ENCODE peak calls at places on chromosomes 1 and 21, in ten cellular contexts. M, U, R, W, B, X, J, P, N and G are unnamed samples.

GRCh38 chr1:210378721-210379120 is 50.0 kb downstream of the HHAT start:
- DNase-seq in M (no peak), R (no peak), N (no peak), W (no peak), P (no peak), U (no peak), B (no peak), J (no peak), X (no peak), G (no peak)

GRCh38 chr1:67687649-67688048 is 2.6 kb downstream of the GADD45A start:
- DNase-seq in P (no peak), B (peak; percentile 50), U (no peak), N (no peak), W (no peak), J (no peak), M (no peak), R (peak; percentile 65), X (peak; percentile 74), G (peak; percentile 92)

GRCh38 chr1:72366473-72366872 is 84.1 kb upstream of the NEGR1 start:
- DNase-seq in P (peak; percentile 5), J (peak; percentile 28), U (no peak), W (no peak), X (peak; percentile 57), R (no peak), M (no peak), N (no peak), B (peak; percentile 78), G (peak; percentile 62)

GRCh38 chr1:229432905-229433304 is 989 bp downstream of the ACTA1 start:
- DNase-seq in W (no peak), N (no peak), B (no peak), P (no peak), U (no peak), R (no peak), J (no peak), X (no peak), M (no peak), G (no peak)

GRCh38 chr1:2543543-2544092 is 12.6 kb upstream of the TNFRSF14 start:
- DNase-seq in J (no peak), B (no peak), U (peak; percentile 85), R (peak; percentile 62), M (peak; percentile 37), X (peak; percentile 34), W (peak; percentile 47), N (peak; percentile 75), P (no peak), G (no peak)

GRCh38 chr1:25198731-25199231 is 33.5 kb downstream of the SYF2 start:
- DNase-seq in J (no peak), U (no peak), M (no peak), B (no peak), R (peak; percentile 23), P (no peak), N (no peak), X (peak; percentile 10), W (peak; percentile 72), G (peak; percentile 30)

GRCh38 chr1:201732351-201732750 is 96.6 kb upstream of the IPO9 start:
- DNase-seq in W (no peak), M (no peak), R (no peak), X (no peak), B (peak; percentile 77), N (no peak), P (no peak), U (no peak), J (no peak), G (peak; percentile 39)

GRCh38 chr1:242017580-242018233 is 18.8 kb upstream of the MAP1LC3C start:
- DNase-seq in U (no peak), W (peak; percentile 39), B (peak; percentile 50), X (peak; percentile 73), M (peak; percentile 61), J (no peak), P (peak; percentile 65), R (peak; percentile 81), N (peak; percentile 75), G (peak; percentile 57)

GRCh38 chr1:36350659-36351171 is 27.3 kb upstream of the EVA1B start:
- DNase-seq in M (peak; percentile 35), U (no peak), X (no peak), B (peak; percentile 93), R (no peak), P (no peak), N (peak; percentile 78), J (no peak), W (no peak), G (peak; percentile 93)

GRCh38 chr1:109275706-109276345 is 7.1 kb downstream of the PSRC1 start:
- DNase-seq in X (no peak), N (no peak), M (no peak), U (peak; percentile 18), W (no peak), P (no peak), J (no peak), R (peak; percentile 66), B (peak; percentile 80), G (peak; percentile 50)

GRCh38 chr1:13965770-13966398 is 265.9 kb downstream of the PRDM2 start:
- DNase-seq in U (no peak), B (peak; percentile 25), N (no peak), J (peak; percentile 24), W (peak; percentile 33), R (peak; percentile 58), P (peak; percentile 51), M (no peak), X (peak; percentile 36), G (peak; percentile 73)

GRCh38 chr1:223714849-223715709 is 2.7 kb downstream of the CAPN2 start:
- DNase-seq in X (peak; percentile 77), W (no peak), N (peak; percentile 55), P (no peak), M (no peak), U (no peak), R (peak; percentile 85), B (peak; percentile 99), J (peak; percentile 89), G (peak; percentile 92)

GRCh38 chr1:241600496-241600901 is 39.7 kb downstream of the CHML start:
- DNase-seq in J (no peak), R (no peak), N (no peak), P (no peak), W (no peak), U (no peak), X (peak; percentile 26), B (no peak), M (peak; percentile 11), G (peak; percentile 87)

GRCh38 chr1:223007250-223007649 is 135.8 kb downstream of the TLR5 start:
- DNase-seq in N (no peak), X (no peak), B (no peak), P (no peak), U (no peak), M (no peak), R (no peak), W (no peak), J (peak; percentile 13), G (peak; percentile 75)

GRCh38 chr21:28828981-28829380 is 163.7 kb downstream of the LTN1 start:
- DNase-seq in R (no peak), M (no peak), B (no peak), U (no peak), W (no peak), P (no peak), N (no peak), X (no peak), J (no peak), G (no peak)

GRCh38 chr1:47437518-47438320 is at the start of gene FOXD2:
- DNase-seq in B (peak; percentile 87), M (peak; percentile 96), J (no peak), R (peak; percentile 95), P (peak; percentile 84), U (peak; percentile 94), W (peak; percentile 87), N (peak; percentile 97), X (peak; percentile 94), G (peak; percentile 88)

GRCh38 chr21:45033791-45034555 is 40.4 kb upstream of the ADARB1 start:
- DNase-seq in W (no peak), X (no peak), R (no peak), J (no peak), U (no peak), N (no peak), B (no peak), P (peak; percentile 60), M (no peak), G (no peak)

GRCh38 chr1:92822907-92823306 is 8.9 kb upstream of the RPL5 start:
- DNase-seq in B (peak; percentile 48), N (no peak), M (no peak), X (no peak), R (peak; percentile 30), P (no peak), U (no peak), J (peak; percentile 46), W (no peak), G (peak; percentile 41)

GRCh38 chr21:45741691-45742090 is 98.2 kb downstream of the PCBP3 start:
- DNase-seq in X (no peak), J (no peak), R (no peak), P (no peak), M (no peak), W (no peak), B (no peak), N (peak; percentile 55), U (no peak), G (no peak)

GRCh38 chr1:24074817-24075725 is 36.9 kb downstream of the MYOM3 start:
- DNase-seq in U (no peak), B (no peak), X (no peak), M (no peak), J (no peak), P (no peak), W (no peak), N (no peak), R (no peak), G (peak; percentile 8)

GRCh38 chr1:19455353-19455752 is 30.0 kb downstream of the CAPZB start:
- DNase-seq in R (no peak), B (no peak), W (no peak), P (no peak), M (no peak), N (no peak), X (no peak), J (no peak), U (no peak), G (no peak)

GRCh38 chr1:170908942-170909341 is 26.4 kb upstream of the MROH9 start:
- DNase-seq in B (no peak), M (no peak), R (no peak), J (no peak), X (peak; percentile 9), U (no peak), W (no peak), P (no peak), N (no peak), G (no peak)

GRCh38 chr1:107787299-107787698 is 177.7 kb downstream of the VAV3 start:
- DNase-seq in J (no peak), W (no peak), P (no peak), N (peak; percentile 68), U (no peak), M (peak; percentile 51), B (no peak), R (peak; percentile 10), X (peak; percentile 5), G (no peak)